ENCODE peak calls at places on chromosomes 16 and 17, in four cellular contexts. S is GM12878, P is HepG2, V is GM12891. X is an unnamed sample.
A peak's percentile ranks its signal among the peaks of the same experiment; 100 is the strongest.

GRCh38 chr17:57442914-57443571 is 186.7 kb downstream of the MSI2 start:
- DNase-seq in S (no peak), P (no peak), V (no peak), X (no peak)

GRCh38 chr16:17273142-17273561 is 197.6 kb downstream of the XYLT1 start:
- DNase-seq in S (no peak), P (peak; percentile 35), V (no peak), X (no peak)

GRCh38 chr16:2212362-2213324 is 2.0 kb upstream of the BRICD5 start:
- DNase-seq in S (no peak), P (no peak), V (no peak), X (no peak)

GRCh38 chr17:79305831-79306687 is 231.4 kb downstream of the ENGASE start:
- DNase-seq in S (no peak), P (no peak), V (no peak), X (no peak)

GRCh38 chr17:6366144-6366755 is 68.7 kb downstream of the AIPL1 start:
- DNase-seq in S (no peak), P (no peak), V (no peak), X (no peak)

GRCh38 chr16:10181196-10182162 is 749 bp downstream of the GRIN2A start:
- DNase-seq in S (no peak), P (peak; percentile 38), V (peak; percentile 77), X (peak; percentile 77)

GRCh38 chr17:19338031-19338990 is 24.2 kb downstream of the B9D1 start:
- DNase-seq in S (no peak), P (peak; percentile 97), V (peak; percentile 86), X (peak; percentile 75)

GRCh38 chr17:39623356-39623950 is 3.3 kb upstream of the PPP1R1B start:
- DNase-seq in S (no peak), P (peak; percentile 62), V (peak; percentile 78), X (peak; percentile 82)

GRCh38 chr16:55508941-55509920 is at the start of gene LPCAT2:
- DNase-seq in S (no peak), P (peak; percentile 76), V (no peak), X (no peak)

GRCh38 chr17:50689251-50689650 is 18.5 kb downstream of the ANKRD40 start:
- DNase-seq in S (no peak), P (no peak), V (no peak), X (no peak)

GRCh38 chr17:51435641-51436091 is 175.3 kb downstream of the UTP18 start:
- DNase-seq in S (no peak), P (peak; percentile 92), V (peak; percentile 13), X (no peak)

GRCh38 chr17:39080416-39081179 is 70.8 kb downstream of the PLXDC1 start:
- DNase-seq in S (no peak), P (no peak), V (no peak), X (no peak)

GRCh38 chr16:66598111-66598510 is 6.4 kb upstream of the CMTM3 start:
- DNase-seq in S (no peak), P (no peak), V (no peak), X (no peak)

GRCh38 chr17:31416503-31416923 is 25.0 kb downstream of the RAB11FIP4 start:
- DNase-seq in S (no peak), P (peak; percentile 79), V (no peak), X (no peak)

GRCh38 chr17:7486181-7486580 is 2.0 kb downstream of the POLR2A start:
- DNase-seq in S (no peak), P (no peak), V (no peak), X (no peak)

GRCh38 chr17:80519091-80519781 is 25.4 kb upstream of the RPTOR start:
- DNase-seq in S (no peak), P (no peak), V (no peak), X (no peak)

GRCh38 chr17:30188211-30188939 is 47.1 kb downstream of the SLC6A4 start:
- DNase-seq in S (no peak), P (no peak), V (no peak), X (no peak)

GRCh38 chr16:8892101-8892575 is 10.0 kb downstream of the LITAFD start:
- DNase-seq in S (peak; percentile 42), P (no peak), V (no peak), X (no peak)

GRCh38 chr17:36088559-36089376 is 1.2 kb downstream of the CCL3 start:
- DNase-seq in S (no peak), P (no peak), V (no peak), X (no peak)

GRCh38 chr16:85151603-85152413 is 39.5 kb upstream of the CIBAR2 start:
- DNase-seq in S (no peak), P (no peak), V (no peak), X (peak; percentile 63)

GRCh38 chr17:67759355-67760171 is 41.8 kb downstream of the NOL11 start:
- DNase-seq in S (no peak), P (no peak), V (no peak), X (no peak)

GRCh38 chr17:29562615-29563014 is 4.2 kb downstream of the ABHD15 start:
- DNase-seq in S (no peak), P (no peak), V (no peak), X (no peak)

GRCh38 chr17:75271233-75271954 is 363 bp upstream of the MIF4GD start:
- DNase-seq in S (no peak), P (peak; percentile 58), V (peak; percentile 95), X (peak; percentile 96)

GRCh38 chr17:75270218-75270965 is 639 bp downstream of the MIF4GD start:
- DNase-seq in S (no peak), P (peak; percentile 88), V (peak; percentile 63), X (peak; percentile 67)

GRCh38 chr17:75272848-75273184 is 1.8 kb upstream of the MIF4GD start:
- DNase-seq in S (no peak), P (no peak), V (no peak), X (no peak)

GRCh38 chr17:75270966-75271232 is at the start of gene MIF4GD:
- DNase-seq in S (no peak), P (no peak), V (no peak), X (no peak)

DNA sequence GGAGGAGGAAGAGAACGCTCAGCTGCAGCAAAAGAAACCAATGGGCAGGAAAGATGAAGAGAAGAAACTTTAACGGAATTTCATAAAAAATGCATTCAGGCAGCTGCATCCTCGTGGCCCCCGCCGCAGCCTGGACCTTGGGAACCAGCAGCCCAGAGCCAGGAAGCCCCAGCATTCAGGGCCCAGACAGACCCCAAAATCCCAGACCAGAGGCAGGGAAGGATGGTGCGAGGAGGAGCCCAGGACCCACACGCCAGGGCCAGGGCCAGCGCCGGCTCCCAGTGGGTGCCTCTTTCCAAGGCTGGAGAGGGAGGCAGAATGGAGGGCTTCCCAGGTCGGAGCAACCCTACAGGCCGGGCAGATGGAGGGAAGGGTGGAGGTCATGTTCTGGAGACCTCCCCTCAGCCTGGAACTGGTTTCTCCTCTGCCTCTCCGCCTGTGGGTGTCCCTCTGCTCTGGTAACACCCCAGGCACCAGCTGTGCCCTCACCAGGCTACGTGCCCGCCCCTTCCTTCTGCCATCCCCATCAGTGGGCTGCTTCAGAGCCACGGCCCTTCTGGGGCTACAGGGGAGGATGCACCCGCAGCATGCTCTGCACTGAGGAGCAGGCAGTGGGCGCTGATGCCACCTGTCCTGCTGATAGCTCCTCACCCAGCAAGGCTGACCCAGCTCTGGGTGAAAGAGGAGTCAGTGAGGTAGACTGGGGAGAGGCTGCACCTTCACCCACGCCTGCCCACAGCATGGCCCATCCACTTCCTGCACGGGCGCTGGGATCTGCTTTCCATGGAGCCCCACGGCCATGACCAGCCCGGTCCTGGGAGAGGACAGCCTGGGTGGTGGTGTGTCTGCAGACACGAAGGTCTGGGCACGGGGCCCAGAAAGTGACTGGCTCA is 1.2 kb upstream of the MIF4GD start:
- DNase-seq in S (no peak), P (no peak), V (no peak), X (no peak)
- TF ChIP-seq TAF1 in S (no peak), P (no peak), V (no peak), X (no peak)

GRCh38 chr17:13508916-13509315 is 92.8 kb downstream of the HS3ST3A1 start:
- DNase-seq in S (no peak), P (no peak), V (no peak), X (no peak)

GRCh38 chr17:13513039-13513405 is 88.7 kb downstream of the HS3ST3A1 start:
- DNase-seq in S (no peak), P (no peak), V (no peak), X (no peak)

GRCh38 chr17:13509561-13509960 is 92.2 kb downstream of the HS3ST3A1 start:
- DNase-seq in S (no peak), P (no peak), V (no peak), X (no peak)

DNA sequence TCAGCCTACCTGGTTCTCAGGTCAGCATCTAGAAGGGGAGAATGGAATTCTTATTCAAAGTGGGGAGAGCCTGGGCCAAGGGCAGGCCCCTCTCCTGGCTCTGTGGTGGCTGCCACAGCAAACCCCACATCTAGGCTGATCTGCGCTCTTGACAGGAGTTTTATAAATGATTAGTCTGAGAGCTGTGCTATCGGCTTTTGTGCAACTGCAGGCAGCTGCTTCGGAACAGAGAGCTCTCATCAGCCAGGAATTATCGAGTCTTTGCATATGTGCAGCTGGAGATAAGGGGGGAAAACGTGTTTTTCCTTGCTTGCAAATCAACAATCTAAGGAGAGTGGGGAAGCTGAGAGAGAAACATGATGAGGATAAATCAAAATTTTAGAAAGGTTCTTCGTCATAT is 91.7 kb downstream of the HS3ST3A1 start:
- DNase-seq in S (no peak), P (no peak), V (no peak), X (no peak)
- TF ChIP-seq POLR2AphosphoS5 in S (no peak), P (no peak), V (no peak), X (no peak)

GRCh38 chr17:73536700-73537680 is 107.3 kb downstream of the SDK2 start:
- DNase-seq in S (no peak), P (no peak), V (no peak), X (no peak)
- TF ChIP-seq TAF1 in S (no peak), P (no peak), V (no peak), X (no peak)

GRCh38 chr16:69440236-69440635 is 15.8 kb downstream of the CYB5B start:
- DNase-seq in S (no peak), P (no peak), V (no peak), X (no peak)

GRCh38 chr16:69448470-69449193 is 24.2 kb downstream of the CYB5B start:
- DNase-seq in S (no peak), P (no peak), V (no peak), X (no peak)

GRCh38 chr16:69444873-69445517 is 20.6 kb downstream of the CYB5B start:
- DNase-seq in S (no peak), P (no peak), V (no peak), X (no peak)

GRCh38 chr16:69438465-69438864 is 14.0 kb downstream of the CYB5B start:
- DNase-seq in S (no peak), P (no peak), V (no peak), X (no peak)

GRCh38 chr16:69443809-69444611 is 19.6 kb downstream of the CYB5B start:
- DNase-seq in S (no peak), P (no peak), V (no peak), X (no peak)
- TF ChIP-seq POLR2AphosphoS5 in S (no peak), P (no peak), V (no peak), X (no peak)

X was measured in GM12892.